ENCODE peak calls at places on chromosomes 11 and 22, in seven cellular contexts. One of them, this sample, is unnamed.
A peak's percentile ranks its signal among the peaks of the same experiment; 100 is the strongest.

GRCh38 chr11:63680842-63681207 is 475 bp upstream of the RTN3 start:
- DNase-seq in GM23248: peak; percentile 30
- DNase-seq in PC-3: no peak
- DNase-seq in GM23338: peak; percentile 37
- DNase-seq in neural progenitor cell: no peak
- DNase-seq in HCT116: no peak
- DNase-seq in MM.1S: no peak
- DNase-seq in this sample: peak; percentile 15

GRCh38 chr11:116418388-116419041 is 354.3 kb downstream of the BUD13 start:
- DNase-seq in HCT116: no peak
- DNase-seq in MM.1S: no peak
- DNase-seq in GM23248: no peak
- DNase-seq in PC-3: no peak
- DNase-seq in neural progenitor cell: no peak
- DNase-seq in GM23338: no peak
- DNase-seq in this sample: no peak

GRCh38 chr22:41913842-41914534 is 886 bp downstream of the SHISA8 start:
- DNase-seq in HCT116: no peak
- DNase-seq in MM.1S: no peak
- DNase-seq in GM23338: peak; percentile 84
- DNase-seq in GM23248: peak; percentile 18
- DNase-seq in neural progenitor cell: peak; percentile 74
- DNase-seq in PC-3: no peak
- DNase-seq in this sample: no peak

GRCh38 chr11:108135845-108136599 is 14.7 kb downstream of the ACAT1 start:
- DNase-seq in HCT116: no peak
- DNase-seq in GM23338: no peak
- DNase-seq in MM.1S: peak; percentile 72
- DNase-seq in GM23248: peak; percentile 56
- DNase-seq in PC-3: peak; percentile 57
- DNase-seq in neural progenitor cell: no peak
- DNase-seq in this sample: no peak

GRCh38 chr11:94780432-94780831 is 12.3 kb downstream of the AMOTL1 start:
- DNase-seq in GM23338: no peak
- DNase-seq in neural progenitor cell: no peak
- DNase-seq in PC-3: no peak
- DNase-seq in GM23248: no peak
- DNase-seq in HCT116: no peak
- DNase-seq in MM.1S: peak; percentile 19
- DNase-seq in this sample: no peak

GRCh38 chr11:57294225-57295131 is 30.3 kb downstream of the TNKS1BP1 start:
- DNase-seq in GM23248: peak; percentile 87
- DNase-seq in HCT116: no peak
- DNase-seq in PC-3: peak; percentile 64
- DNase-seq in neural progenitor cell: peak; percentile 39
- DNase-seq in GM23338: no peak
- DNase-seq in MM.1S: no peak
- DNase-seq in this sample: no peak

GRCh38 chr11:75663808-75664207 is 5.0 kb downstream of the MAP6 start:
- DNase-seq in GM23338: peak; percentile 58
- DNase-seq in GM23248: no peak
- DNase-seq in neural progenitor cell: peak; percentile 43
- DNase-seq in PC-3: no peak
- DNase-seq in HCT116: no peak
- DNase-seq in MM.1S: no peak
- DNase-seq in this sample: no peak

GRCh38 chr11:7436657-7437056 is 48.6 kb upstream of the OLFML1 start:
- DNase-seq in neural progenitor cell: no peak
- DNase-seq in HCT116: no peak
- DNase-seq in GM23248: no peak
- DNase-seq in PC-3: no peak
- DNase-seq in MM.1S: peak; percentile 36
- DNase-seq in GM23338: no peak
- DNase-seq in this sample: no peak

GRCh38 chr11:117678651-117679407 is 118.2 kb downstream of the DSCAML1 start:
- DNase-seq in PC-3: no peak
- DNase-seq in neural progenitor cell: no peak
- DNase-seq in HCT116: no peak
- DNase-seq in GM23248: no peak
- DNase-seq in GM23338: no peak
- DNase-seq in MM.1S: no peak
- DNase-seq in this sample: no peak

GRCh38 chr11:94199367-94200130 is 70.9 kb downstream of the PANX1 start:
- DNase-seq in MM.1S: no peak
- DNase-seq in GM23338: no peak
- DNase-seq in GM23248: peak; percentile 43
- DNase-seq in neural progenitor cell: no peak
- DNase-seq in PC-3: no peak
- DNase-seq in HCT116: no peak
- DNase-seq in this sample: no peak

GRCh38 chr22:30038219-30038618 is 42.0 kb upstream of the HORMAD2 start:
- DNase-seq in PC-3: peak; percentile 15
- DNase-seq in HCT116: no peak
- DNase-seq in neural progenitor cell: no peak
- DNase-seq in MM.1S: no peak
- DNase-seq in GM23248: peak; percentile 78
- DNase-seq in GM23338: no peak
- DNase-seq in this sample: peak; percentile 32

GRCh38 chr11:13962562-13963168 is at the start of gene SPON1:
- DNase-seq in HCT116: no peak
- DNase-seq in neural progenitor cell: peak; percentile 93
- DNase-seq in PC-3: no peak
- DNase-seq in GM23248: peak; percentile 53
- DNase-seq in MM.1S: no peak
- DNase-seq in GM23338: peak; percentile 87
- DNase-seq in this sample: peak; percentile 84

GRCh38 chr11:67441082-67441683 is 2.1 kb downstream of the CORO1B start:
- DNase-seq in GM23338: no peak
- DNase-seq in neural progenitor cell: no peak
- DNase-seq in HCT116: no peak
- DNase-seq in GM23248: no peak
- DNase-seq in PC-3: no peak
- DNase-seq in MM.1S: no peak
- DNase-seq in this sample: no peak

GRCh38 chr11:65786008-65786785 is 666 bp upstream of the OVOL1 start:
- DNase-seq in PC-3: no peak
- DNase-seq in GM23338: peak; percentile 62
- DNase-seq in GM23248: peak; percentile 42
- DNase-seq in neural progenitor cell: peak; percentile 55
- DNase-seq in HCT116: no peak
- DNase-seq in MM.1S: no peak
- DNase-seq in this sample: peak; percentile 53
- TF ChIP-seq EZH2 in PC-3: no peak
- TF ChIP-seq EZH2 in GM23338: peak; percentile 71
- TF ChIP-seq EZH2 in GM23248: peak; percentile 83
- TF ChIP-seq EZH2 in neural progenitor cell: peak; percentile 100
- TF ChIP-seq EZH2 in HCT116: no peak
- TF ChIP-seq EZH2 in MM.1S: no peak
- TF ChIP-seq EZH2 in this sample: peak; percentile 42

GRCh38 chr11:125407046-125407445 is 89.0 kb downstream of the FEZ1 start:
- DNase-seq in GM23338: no peak
- DNase-seq in MM.1S: no peak
- DNase-seq in PC-3: peak; percentile 37
- DNase-seq in GM23248: peak; percentile 25
- DNase-seq in neural progenitor cell: no peak
- DNase-seq in HCT116: no peak
- DNase-seq in this sample: no peak

GRCh38 chr11:125402436-125402835 is 93.6 kb downstream of the FEZ1 start:
- DNase-seq in neural progenitor cell: no peak
- DNase-seq in PC-3: peak; percentile 19
- DNase-seq in GM23248: peak; percentile 61
- DNase-seq in HCT116: no peak
- DNase-seq in MM.1S: no peak
- DNase-seq in GM23338: no peak
- DNase-seq in this sample: peak; percentile 40

GRCh38 chr11:125401746-125402145 is 94.3 kb downstream of the FEZ1 start:
- DNase-seq in PC-3: no peak
- DNase-seq in neural progenitor cell: peak; percentile 86
- DNase-seq in GM23338: peak; percentile 73
- DNase-seq in GM23248: peak; percentile 20
- DNase-seq in HCT116: no peak
- DNase-seq in MM.1S: no peak
- DNase-seq in this sample: peak; percentile 73

GRCh38 chr11:125404811-125405481 is 91.1 kb downstream of the FEZ1 start:
- DNase-seq in GM23338: peak; percentile 84
- DNase-seq in MM.1S: peak; percentile 49
- DNase-seq in PC-3: peak; percentile 50
- DNase-seq in HCT116: peak; percentile 21
- DNase-seq in neural progenitor cell: peak; percentile 87
- DNase-seq in GM23248: peak; percentile 67
- DNase-seq in this sample: peak; percentile 82

DNA sequence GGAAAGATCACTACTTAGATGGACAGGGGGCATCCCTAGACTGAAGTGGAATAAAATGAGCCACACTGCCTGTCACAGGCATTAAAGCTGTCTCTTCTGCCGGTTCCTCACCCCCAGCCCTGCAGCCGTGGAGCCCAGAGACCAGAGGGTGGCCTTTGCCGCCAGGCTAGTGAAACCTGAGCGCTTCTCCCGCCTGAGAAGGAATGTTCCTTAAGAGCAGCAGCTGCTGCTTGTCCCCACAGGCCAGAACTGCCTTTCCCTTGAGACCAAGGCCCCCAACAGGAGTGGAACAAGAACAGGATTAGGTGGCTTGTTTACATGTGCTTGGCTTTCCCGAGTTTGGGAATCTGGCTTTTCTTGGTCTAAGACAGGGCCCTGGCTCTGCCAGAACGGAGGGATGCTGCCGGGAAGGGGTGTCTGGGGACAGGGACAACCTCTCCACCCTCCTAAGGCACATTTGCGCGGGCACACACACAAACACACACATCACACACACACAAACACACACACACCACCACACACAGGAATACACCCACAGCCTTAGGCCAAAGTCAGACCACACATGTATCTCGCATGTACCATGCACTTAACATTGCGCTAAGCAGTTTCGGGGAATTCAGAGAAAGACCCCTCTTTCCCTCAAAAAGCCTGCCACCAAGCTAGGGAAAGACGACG is 91.8 kb downstream of the FEZ1 start:
- DNase-seq in PC-3: no peak
- DNase-seq in GM23338: peak; percentile 70
- DNase-seq in MM.1S: no peak
- DNase-seq in HCT116: no peak
- DNase-seq in GM23248: no peak
- DNase-seq in neural progenitor cell: peak; percentile 92
- DNase-seq in this sample: peak; percentile 19
- TF ChIP-seq EZH2phosphoT487 in PC-3: no peak
- TF ChIP-seq EZH2phosphoT487 in GM23338: no peak
- TF ChIP-seq EZH2phosphoT487 in MM.1S: no peak
- TF ChIP-seq EZH2phosphoT487 in HCT116: no peak
- TF ChIP-seq EZH2phosphoT487 in GM23248: no peak
- TF ChIP-seq EZH2phosphoT487 in neural progenitor cell: no peak
- TF ChIP-seq EZH2phosphoT487 in this sample: no peak

GRCh38 chr22:21591695-21592094 is 24.2 kb downstream of the UBE2L3 start:
- DNase-seq in GM23338: no peak
- DNase-seq in neural progenitor cell: no peak
- DNase-seq in PC-3: peak; percentile 26
- DNase-seq in HCT116: no peak
- DNase-seq in GM23248: no peak
- DNase-seq in MM.1S: no peak
- DNase-seq in this sample: no peak

GRCh38 chr22:21590809-21591641 is 23.5 kb downstream of the UBE2L3 start:
- DNase-seq in GM23248: no peak
- DNase-seq in PC-3: no peak
- DNase-seq in GM23338: no peak
- DNase-seq in MM.1S: no peak
- DNase-seq in HCT116: no peak
- DNase-seq in neural progenitor cell: no peak
- DNase-seq in this sample: no peak

GRCh38 chr22:21592422-21592821 is 24.9 kb downstream of the UBE2L3 start:
- DNase-seq in PC-3: no peak
- DNase-seq in GM23248: no peak
- DNase-seq in neural progenitor cell: no peak
- DNase-seq in MM.1S: no peak
- DNase-seq in GM23338: no peak
- DNase-seq in HCT116: no peak
- DNase-seq in this sample: no peak

GRCh38 chr22:21594865-21595452 is 27.4 kb downstream of the UBE2L3 start:
- DNase-seq in neural progenitor cell: no peak
- DNase-seq in PC-3: no peak
- DNase-seq in MM.1S: no peak
- DNase-seq in GM23338: no peak
- DNase-seq in HCT116: no peak
- DNase-seq in GM23248: no peak
- DNase-seq in this sample: no peak

DNA sequence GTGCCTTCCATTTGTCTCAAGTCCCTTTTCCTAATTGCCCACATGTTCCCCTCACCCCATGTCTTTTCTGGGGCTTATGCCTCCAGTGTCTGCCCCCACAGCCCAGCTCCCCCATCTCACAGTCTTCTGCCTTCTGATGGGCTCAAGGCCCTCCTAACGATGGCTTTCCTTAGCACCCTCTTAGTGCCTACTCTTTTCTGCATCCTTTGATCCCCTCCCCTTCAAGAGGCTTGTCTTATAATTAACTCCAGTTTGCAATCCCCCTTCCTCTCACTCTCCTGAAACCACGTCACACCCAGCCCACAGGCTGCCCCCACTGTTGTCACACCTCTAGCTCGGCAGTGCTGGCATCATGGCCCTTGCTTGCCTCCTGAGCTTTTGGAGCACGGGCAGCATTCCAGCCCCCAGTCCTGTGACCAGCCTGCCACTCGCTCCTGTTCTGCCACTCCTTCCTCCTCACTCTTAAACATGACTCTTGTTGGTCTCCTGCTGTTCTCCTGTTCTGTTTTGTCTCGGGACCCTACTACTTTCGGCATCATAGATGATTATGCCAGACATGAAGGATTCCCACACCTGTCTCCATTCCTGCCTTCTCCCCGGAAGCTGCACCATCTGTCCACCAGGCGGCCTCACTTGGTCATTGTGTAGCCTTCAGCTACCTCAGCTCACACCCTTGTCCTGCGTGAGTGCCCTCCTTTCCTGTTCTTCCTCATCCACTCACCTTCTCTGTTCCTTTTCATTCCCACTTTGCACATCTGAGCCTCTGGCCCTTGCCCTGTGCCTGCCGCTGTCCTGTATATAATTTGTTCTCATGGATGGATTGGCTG is 26.1 kb downstream of the UBE2L3 start:
- DNase-seq in GM23248: peak; percentile 37
- DNase-seq in GM23338: peak; percentile 78
- DNase-seq in neural progenitor cell: peak; percentile 56
- DNase-seq in PC-3: peak; percentile 24
- DNase-seq in MM.1S: no peak
- DNase-seq in HCT116: no peak
- DNase-seq in this sample: no peak
- H3K36me3 ChIP-seq in GM23248: peaks cover 5% of the 10 kb centered on the region
- H3K36me3 ChIP-seq in GM23338: peaks cover 16% of the 10 kb centered on the region
- H3K36me3 ChIP-seq in neural progenitor cell: peaks cover 5% of the 10 kb centered on the region
- H3K36me3 ChIP-seq in PC-3: peaks cover 19% of the 10 kb centered on the region
- H3K36me3 ChIP-seq in MM.1S: peaks cover 3% of the 10 kb centered on the region
- H3K36me3 ChIP-seq in HCT116: peaks cover 11% of the 10 kb centered on the region
- H3K36me3 ChIP-seq in this sample: no peaks in the 10 kb centered on the region

GRCh38 chr11:32438883-32439487 is 3.6 kb upstream of the WT1 start:
- DNase-seq in PC-3: no peak
- DNase-seq in GM23248: no peak
- DNase-seq in GM23338: peak; percentile 42
- DNase-seq in HCT116: no peak
- DNase-seq in MM.1S: no peak
- DNase-seq in neural progenitor cell: peak; percentile 66
- DNase-seq in this sample: no peak
- TF ChIP-seq EZH2 in PC-3: no peak
- TF ChIP-seq EZH2 in GM23248: peak; percentile 56
- TF ChIP-seq EZH2 in GM23338: peak; percentile 88
- TF ChIP-seq EZH2 in HCT116: no peak
- TF ChIP-seq EZH2 in MM.1S: no peak
- TF ChIP-seq EZH2 in neural progenitor cell: peak; percentile 94
- TF ChIP-seq EZH2 in this sample: peak; percentile 88